ENCODE peak calls at places on chromosomes 11 and 22, in four cellular contexts. N is Caco-2, Y is iPS DF 6.9, R is PC-3. J is an unnamed sample.

GRCh38 chr22:46613606-46613997 is 6.6 kb upstream of the GRAMD4 start:
- DNase-seq in N (no peak), Y (no peak), R (no peak), J (peak; percentile 32)

GRCh38 chr11:7546324-7546791 is 32.6 kb downstream of the PPFIBP2 start:
- DNase-seq in N (no peak), Y (no peak), R (peak; percentile 18), J (no peak)

GRCh38 chr11:26688701-26689100 is 33.2 kb downstream of the SLC5A12 start:
- DNase-seq in N (no peak), Y (no peak), R (no peak), J (no peak)

GRCh38 chr11:46249103-46249942 is 28.1 kb upstream of the CREB3L1 start:
- DNase-seq in N (no peak), Y (no peak), R (no peak), J (no peak)

GRCh38 chr11:67054851-67055523 is 1.7 kb upstream of the RHOD start:
- DNase-seq in N (peak; percentile 93), Y (no peak), R (peak; percentile 99), J (peak; percentile 67)

GRCh38 chr22:22449819-22450218 is 58.7 kb downstream of the ZNF280B start:
- DNase-seq in N (no peak), Y (no peak), R (no peak), J (peak; percentile 35)

GRCh38 chr11:111938687-111939160 is 1.6 kb downstream of the DIXDC1 start:
- DNase-seq in N (no peak), Y (no peak), R (peak; percentile 32), J (no peak)

GRCh38 chr22:25823276-25823675 is 81.3 kb downstream of the MYO18B start:
- DNase-seq in N (no peak), Y (no peak), R (no peak), J (peak; percentile 30)

GRCh38 chr11:124402326-124402922 is 3.6 kb upstream of the OR8B3 start:
- DNase-seq in N (peak; percentile 84), Y (peak; percentile 55), R (peak; percentile 95), J (peak; percentile 70)

GRCh38 chr22:31240011-31240410 is 27.9 kb downstream of the LIMK2 start:
- DNase-seq in N (no peak), Y (no peak), R (no peak), J (no peak)

GRCh38 chr22:37633082-37633692 is 6.3 kb upstream of the SH3BP1 start:
- DNase-seq in N (no peak), Y (no peak), R (no peak), J (peak; percentile 34)

GRCh38 chr11:12671378-12671777 is 2.8 kb upstream of the TEAD1 start:
- DNase-seq in N (no peak), Y (no peak), R (no peak), J (no peak)

GRCh38 chr22:20223421-20224245 is 44.5 kb downstream of the RTN4R start:
- DNase-seq in N (no peak), Y (no peak), R (no peak), J (no peak)

GRCh38 chr11:8206251-8207079 is 37.6 kb upstream of the RIC3 start:
- DNase-seq in N (no peak), Y (no peak), R (no peak), J (peak; percentile 88)

GRCh38 chr11:102276302-102277182 is 40.7 kb upstream of the BIRC3 start:
- DNase-seq in N (no peak), Y (no peak), R (no peak), J (no peak)

GRCh38 chr22:26558246-26558895 is 31.6 kb downstream of the TPST2 start:
- DNase-seq in N (no peak), Y (no peak), R (no peak), J (no peak)

GRCh38 chr22:46085831-46086576 is 64.3 kb upstream of the PPARA start:
- DNase-seq in N (peak; percentile 91), Y (no peak), R (peak; percentile 90), J (no peak)

GRCh38 chr11:68406318-68407313 is 53.9 kb upstream of the PPP6R3 start:
- DNase-seq in N (peak; percentile 50), Y (no peak), R (no peak), J (no peak)

GRCh38 chr22:35746946-35747703 is 29.5 kb downstream of the APOL5 start:
- DNase-seq in N (no peak), Y (no peak), R (no peak), J (no peak)

GRCh38 chr22:37139762-37140161 is 10.0 kb downstream of the IL2RB start:
- DNase-seq in N (no peak), Y (no peak), R (no peak), J (no peak)

GRCh38 chr11:76380161-76380976 is 563 bp downstream of the THAP12 start:
- DNase-seq in N (no peak), Y (no peak), R (peak; percentile 38), J (peak; percentile 8)

GRCh38 chr22:50270302-50271010 is at the start of gene MAPK11:
- DNase-seq in N (peak; percentile 79), Y (no peak), R (peak; percentile 54), J (peak; percentile 89)

GRCh38 chr22:31093956-31094622 is 13.0 kb downstream of the SMTN start:
- DNase-seq in N (no peak), Y (no peak), R (no peak), J (no peak)

GRCh38 chr11:79610139-79610538 is 169.3 kb upstream of the TENM4 start:
- DNase-seq in N (no peak), Y (no peak), R (no peak), J (no peak)

GRCh38 chr22:49964493-49965290 is 4.1 kb downstream of the PIM3 start:
- DNase-seq in N (peak; percentile 33), Y (no peak), R (no peak), J (peak; percentile 16)

GRCh38 chr11:92978226-92979111 is 9.0 kb downstream of the MTNR1B start:
- DNase-seq in N (no peak), Y (no peak), R (no peak), J (peak; percentile 20)

GRCh38 chr11:128522943-128523518 is 64.3 kb downstream of the ETS1 start:
- DNase-seq in N (no peak), Y (no peak), R (no peak), J (peak; percentile 21)

GRCh38 chr11:44011797-44012196 is 36.0 kb upstream of the ACCSL start:
- DNase-seq in N (no peak), Y (no peak), R (peak; percentile 54), J (no peak)

GRCh38 chr22:36328635-36329216 is 59.0 kb downstream of the MYH9 start:
- DNase-seq in N (no peak), Y (no peak), R (peak; percentile 69), J (peak; percentile 55)

GRCh38 chr11:117998664-117999353 is 12.6 kb downstream of the IL10RA start:
- DNase-seq in N (peak; percentile 32), Y (no peak), R (no peak), J (no peak)

GRCh38 chr11:118000850-118001228 is 14.6 kb downstream of the IL10RA start:
- DNase-seq in N (no peak), Y (no peak), R (no peak), J (no peak)

GRCh38 chr11:118001494-118001971 is 15.3 kb downstream of the IL10RA start:
- DNase-seq in N (no peak), Y (no peak), R (no peak), J (no peak)

GRCh38 chr11:117999354-117999993 is 13.3 kb downstream of the IL10RA start:
- DNase-seq in N (peak; percentile 31), Y (no peak), R (no peak), J (no peak)

DNA sequence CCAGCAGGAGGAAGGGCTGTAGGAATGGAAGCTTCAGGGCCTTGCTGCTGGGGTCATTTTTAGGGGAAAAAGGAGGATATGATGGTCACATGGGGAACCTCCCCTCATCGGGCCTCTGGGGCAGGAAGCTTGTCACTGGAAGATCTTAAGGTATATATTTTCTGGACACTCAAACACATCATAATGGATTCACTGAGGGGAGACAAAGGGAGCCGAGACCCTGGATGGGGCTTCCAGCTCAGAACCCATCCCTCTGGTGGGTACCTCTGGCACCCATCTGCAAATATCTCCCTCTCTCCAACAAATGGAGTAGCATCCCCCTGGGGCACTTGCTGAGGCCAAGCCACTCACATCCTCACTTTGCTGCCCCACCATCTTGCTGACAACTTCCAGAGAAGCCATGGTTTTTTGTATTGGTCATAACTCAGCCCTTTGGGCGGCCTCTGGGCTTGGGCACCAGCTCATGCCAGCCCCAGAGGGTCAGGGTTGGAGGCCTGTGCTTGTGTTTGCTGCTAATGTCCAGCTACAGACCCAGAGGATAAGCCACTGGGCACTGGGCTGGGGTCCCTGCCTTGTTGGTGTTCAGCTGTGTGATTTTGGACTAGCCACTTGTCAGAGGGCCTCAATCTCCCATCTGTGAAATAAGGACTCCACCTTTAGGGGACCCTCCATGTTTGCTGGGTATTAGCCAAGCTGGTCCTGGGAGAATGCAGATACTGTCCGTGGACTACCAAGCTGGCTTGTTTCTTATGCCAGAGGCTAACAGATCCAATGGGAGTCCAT is 14.1 kb downstream of the IL10RA start:
- DNase-seq in N (peak; percentile 25), Y (no peak), R (no peak), J (no peak)
- H3K4me1 ChIP-seq in N (peaks cover 9% of the 10 kb centered on the region), Y (peaks cover 1% of the 10 kb centered on the region), R (no peaks in the 10 kb centered on the region), J (no peaks in the 10 kb centered on the region)

GRCh38 chr11:72583177-72583553 is 91.1 kb downstream of the PDE2A start:
- DNase-seq in N (peak; percentile 34), Y (no peak), R (no peak), J (no peak)

GRCh38 chr11:72583616-72584292 is 90.5 kb downstream of the PDE2A start:
- DNase-seq in N (peak; percentile 41), Y (no peak), R (no peak), J (no peak)

GRCh38 chr11:72584933-72585597 is 89.2 kb downstream of the PDE2A start:
- DNase-seq in N (no peak), Y (no peak), R (no peak), J (no peak)

GRCh38 chr11:72585762-72586590 is 88.2 kb downstream of the PDE2A start:
- DNase-seq in N (peak; percentile 75), Y (no peak), R (peak; percentile 91), J (peak; percentile 49)

DNA sequence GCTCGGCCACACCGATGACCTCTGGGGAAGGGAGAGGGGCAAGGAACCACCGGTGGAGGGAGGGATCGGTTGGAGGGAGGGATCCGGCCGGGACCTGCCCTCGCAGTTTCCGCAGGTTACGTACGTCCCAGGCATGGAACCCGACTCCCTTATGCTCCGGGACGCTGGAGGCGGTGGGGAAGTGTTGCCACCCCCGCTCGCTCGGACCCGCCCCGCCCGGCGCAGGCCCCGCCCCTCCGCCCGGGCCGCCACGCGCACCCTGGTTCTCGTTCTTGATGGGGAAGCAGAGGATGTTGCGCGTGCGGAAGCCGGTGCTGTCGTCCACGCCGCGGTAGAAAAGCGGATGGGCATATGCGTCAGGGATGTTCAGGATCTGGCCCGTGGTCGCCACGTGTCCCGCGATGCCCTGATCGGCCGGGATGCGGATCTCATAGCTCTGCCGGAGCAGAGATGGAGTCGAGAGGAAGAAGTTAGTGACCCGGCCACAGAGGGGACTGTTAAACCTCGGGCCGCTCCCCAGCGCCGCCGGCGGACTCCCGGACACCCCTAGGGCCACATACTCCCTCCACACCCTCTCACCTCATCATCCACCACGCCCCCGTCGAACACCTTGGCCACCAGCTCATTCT is 89.8 kb downstream of the PDE2A start:
- DNase-seq in N (no peak), Y (no peak), R (no peak), J (no peak)
- H3K27me3 ChIP-seq in N (no peaks in the 10 kb centered on the region), Y (peaks cover 22% of the 10 kb centered on the region), R (no peaks in the 10 kb centered on the region), J (no peaks in the 10 kb centered on the region)

DNA sequence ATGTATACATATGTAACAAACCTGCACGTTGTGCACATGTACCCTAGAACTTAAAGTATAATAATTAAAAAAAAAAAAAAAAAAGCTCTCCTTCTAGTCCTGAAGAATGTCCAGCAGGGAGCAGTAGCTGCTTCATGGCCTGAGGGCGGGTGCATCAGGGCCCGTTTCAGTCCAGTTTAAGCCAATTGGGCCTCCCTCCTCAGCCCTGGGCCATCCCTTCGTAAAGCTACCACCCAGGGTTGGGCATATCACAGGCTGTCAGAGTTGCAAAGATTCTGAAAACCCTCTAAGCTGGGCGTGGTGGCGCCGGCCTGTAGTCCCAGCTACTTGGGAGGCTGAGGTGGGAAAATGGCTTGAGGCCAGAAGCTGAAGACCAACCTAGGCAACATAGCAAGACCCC is 5.4 kb downstream of the TMPRSS13 start:
- DNase-seq in N (no peak), Y (no peak), R (no peak), J (no peak)
- H3K4me1 ChIP-seq in N (peaks cover 5% of the 10 kb centered on the region), Y (no peaks in the 10 kb centered on the region), R (peaks cover 2% of the 10 kb centered on the region), J (no peaks in the 10 kb centered on the region)

GRCh38 chr11:69834811-69835800 is 15.9 kb upstream of the FGF3 start:
- DNase-seq in N (peak; percentile 31), Y (no peak), R (no peak), J (no peak)
- H3K27me3 ChIP-seq in N (no peaks in the 10 kb centered on the region), Y (no peaks in the 10 kb centered on the region), R (no peaks in the 10 kb centered on the region), J (no peaks in the 10 kb centered on the region)

J was measured in SJCRH30.